ENCODE peak calls at places on chromosomes 6 and 20, in nine cellular contexts. One of them, this sample, is unnamed.

GRCh38 chr6:157401734-157402338 is 20.8 kb downstream of the ZDHHC14 start:
- DNase-seq in suprapubic skin: no peak
- DNase-seq in GM23338: no peak
- DNase-seq in SK-N-SH: no peak
- DNase-seq in stomach: no peak
- DNase-seq in breast epithelium: no peak
- DNase-seq in transverse colon: no peak
- DNase-seq in HepG2: no peak
- DNase-seq in H1: no peak
- DNase-seq in this sample: no peak

GRCh38 chr20:49575551-49576060 is 7.7 kb upstream of the PTGIS start:
- DNase-seq in suprapubic skin: peak
- DNase-seq in GM23338: no peak
- DNase-seq in SK-N-SH: no peak
- DNase-seq in stomach: peak
- DNase-seq in breast epithelium: no peak
- DNase-seq in transverse colon: no peak
- DNase-seq in HepG2: no peak
- DNase-seq in H1: no peak
- DNase-seq in this sample: no peak

GRCh38 chr20:14992961-14993360 is 655.5 kb upstream of the FLRT3 start:
- DNase-seq in suprapubic skin: no peak
- DNase-seq in GM23338: no peak
- DNase-seq in SK-N-SH: peak
- DNase-seq in stomach: no peak
- DNase-seq in breast epithelium: no peak
- DNase-seq in transverse colon: no peak
- DNase-seq in HepG2: peak
- DNase-seq in H1: no peak
- DNase-seq in this sample: no peak

GRCh38 chr6:107576852-107577251 is 86.9 kb downstream of the SOBP start:
- DNase-seq in suprapubic skin: no peak
- DNase-seq in GM23338: no peak
- DNase-seq in SK-N-SH: no peak
- DNase-seq in stomach: no peak
- DNase-seq in breast epithelium: no peak
- DNase-seq in transverse colon: no peak
- DNase-seq in HepG2: no peak
- DNase-seq in H1: no peak
- DNase-seq in this sample: no peak

GRCh38 chr20:32797160-32797468 is 22.6 kb upstream of the MAPRE1 start:
- DNase-seq in suprapubic skin: no peak
- DNase-seq in GM23338: no peak
- DNase-seq in SK-N-SH: no peak
- DNase-seq in stomach: no peak
- DNase-seq in breast epithelium: no peak
- DNase-seq in transverse colon: no peak
- DNase-seq in HepG2: no peak
- DNase-seq in H1: no peak
- DNase-seq in this sample: no peak

GRCh38 chr20:45867811-45868176 is 10.4 kb downstream of the ZSWIM3 start:
- DNase-seq in suprapubic skin: no peak
- DNase-seq in GM23338: no peak
- DNase-seq in SK-N-SH: no peak
- DNase-seq in stomach: no peak
- DNase-seq in breast epithelium: no peak
- DNase-seq in transverse colon: no peak
- DNase-seq in HepG2: no peak
- DNase-seq in H1: no peak
- DNase-seq in this sample: no peak

GRCh38 chr6:47292944-47293343 is 16.8 kb downstream of the TNFRSF21 start:
- DNase-seq in suprapubic skin: no peak
- DNase-seq in GM23338: no peak
- DNase-seq in SK-N-SH: no peak
- DNase-seq in stomach: no peak
- DNase-seq in breast epithelium: no peak
- DNase-seq in transverse colon: no peak
- DNase-seq in HepG2: peak
- DNase-seq in H1: no peak
- DNase-seq in this sample: no peak

GRCh38 chr6:111951439-111952140 is 78.3 kb upstream of the FYN start:
- DNase-seq in suprapubic skin: peak
- DNase-seq in GM23338: no peak
- DNase-seq in SK-N-SH: no peak
- DNase-seq in stomach: no peak
- DNase-seq in breast epithelium: no peak
- DNase-seq in transverse colon: no peak
- DNase-seq in HepG2: no peak
- DNase-seq in H1: no peak
- DNase-seq in this sample: no peak

GRCh38 chr20:11204926-11205768 is 531.3 kb upstream of the JAG1 start:
- DNase-seq in suprapubic skin: no peak
- DNase-seq in GM23338: peak
- DNase-seq in SK-N-SH: peak
- DNase-seq in stomach: peak
- DNase-seq in breast epithelium: peak
- DNase-seq in transverse colon: peak
- DNase-seq in HepG2: peak
- DNase-seq in H1: peak
- DNase-seq in this sample: no peak

GRCh38 chr6:129494099-129494498 is 215.9 kb downstream of the ARHGAP18 start:
- DNase-seq in suprapubic skin: no peak
- DNase-seq in GM23338: no peak
- DNase-seq in SK-N-SH: no peak
- DNase-seq in stomach: no peak
- DNase-seq in breast epithelium: no peak
- DNase-seq in transverse colon: no peak
- DNase-seq in HepG2: no peak
- DNase-seq in H1: no peak
- DNase-seq in this sample: no peak

GRCh38 chr6:129493396-129493902 is 216.5 kb downstream of the ARHGAP18 start:
- DNase-seq in suprapubic skin: no peak
- DNase-seq in GM23338: no peak
- DNase-seq in SK-N-SH: no peak
- DNase-seq in stomach: no peak
- DNase-seq in breast epithelium: no peak
- DNase-seq in transverse colon: no peak
- DNase-seq in HepG2: peak
- DNase-seq in H1: no peak
- DNase-seq in this sample: no peak

GRCh38 chr6:129491436-129491835 is 218.5 kb downstream of the ARHGAP18 start:
- DNase-seq in suprapubic skin: no peak
- DNase-seq in GM23338: no peak
- DNase-seq in SK-N-SH: no peak
- DNase-seq in stomach: no peak
- DNase-seq in breast epithelium: no peak
- DNase-seq in transverse colon: no peak
- DNase-seq in HepG2: no peak
- DNase-seq in H1: no peak
- DNase-seq in this sample: no peak

GRCh38 chr6:129492260-129492659 is 217.7 kb downstream of the ARHGAP18 start:
- DNase-seq in suprapubic skin: no peak
- DNase-seq in GM23338: no peak
- DNase-seq in SK-N-SH: no peak
- DNase-seq in stomach: no peak
- DNase-seq in breast epithelium: no peak
- DNase-seq in transverse colon: no peak
- DNase-seq in HepG2: no peak
- DNase-seq in H1: no peak
- DNase-seq in this sample: no peak

DNA sequence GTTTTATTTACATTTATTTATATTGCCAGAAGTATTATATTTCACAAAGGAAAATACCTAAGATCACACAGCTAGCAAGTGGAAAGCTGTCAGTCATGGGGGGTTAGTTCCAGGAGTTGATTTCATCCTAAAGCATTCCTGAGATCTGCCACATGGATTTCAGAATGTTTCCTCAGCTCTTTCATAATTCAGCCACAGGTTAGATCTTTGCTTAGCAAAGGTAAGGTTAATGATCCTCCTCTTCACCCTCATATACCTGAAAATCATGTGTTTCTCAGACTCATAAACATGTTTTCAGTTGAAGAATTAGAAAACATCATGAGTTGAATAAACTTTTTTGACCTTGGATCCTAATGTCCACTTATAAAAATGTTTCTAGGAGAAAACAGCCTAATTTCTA is 215.4 kb downstream of the ARHGAP18 start:
- DNase-seq in suprapubic skin: no peak
- DNase-seq in GM23338: no peak
- DNase-seq in SK-N-SH: no peak
- DNase-seq in stomach: no peak
- DNase-seq in breast epithelium: no peak
- DNase-seq in transverse colon: no peak
- DNase-seq in HepG2: no peak
- DNase-seq in H1: no peak
- DNase-seq in this sample: no peak
- H3K27ac ChIP-seq in suprapubic skin: no peak
- H3K27ac ChIP-seq in GM23338: no peak
- H3K27ac ChIP-seq in SK-N-SH: peak
- H3K27ac ChIP-seq in stomach: no peak
- H3K27ac ChIP-seq in breast epithelium: no peak
- H3K27ac ChIP-seq in transverse colon: no peak
- H3K27ac ChIP-seq in HepG2: no peak
- H3K27ac ChIP-seq in H1: no peak
- H3K27ac ChIP-seq in this sample: no peak

DNA sequence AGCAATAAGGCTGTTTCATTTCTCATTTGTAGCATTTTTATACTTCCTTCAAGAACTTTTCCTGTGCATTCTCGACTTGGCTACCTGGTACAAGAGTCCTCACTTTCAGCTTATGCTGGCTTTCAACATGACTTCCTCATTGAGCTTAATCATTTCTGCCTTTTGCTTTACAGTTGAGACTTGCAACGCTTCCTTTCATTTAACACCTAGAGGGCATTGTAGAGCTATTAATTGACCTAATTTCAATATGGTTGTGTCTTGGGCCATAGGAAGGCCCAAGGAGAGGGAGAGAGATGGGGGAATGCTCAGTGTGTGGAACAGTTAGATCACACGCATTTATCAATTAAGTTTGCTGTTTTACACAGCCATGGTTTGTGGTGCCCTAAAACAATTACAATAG is 37.2 kb downstream of the SLC22A2 start:
- DNase-seq in suprapubic skin: no peak
- DNase-seq in GM23338: peak
- DNase-seq in SK-N-SH: no peak
- DNase-seq in stomach: no peak
- DNase-seq in breast epithelium: no peak
- DNase-seq in transverse colon: no peak
- DNase-seq in HepG2: peak
- DNase-seq in H1: no peak
- DNase-seq in this sample: no peak
- TF ChIP-seq CTCF in suprapubic skin: no peak
- TF ChIP-seq CTCF in GM23338: peak
- TF ChIP-seq CTCF in SK-N-SH: no peak
- TF ChIP-seq CTCF in stomach: no peak
- TF ChIP-seq CTCF in breast epithelium: no peak
- TF ChIP-seq CTCF in transverse colon: no peak
- TF ChIP-seq CTCF in HepG2: peak
- TF ChIP-seq CTCF in H1: peak
- TF ChIP-seq CTCF in this sample: no peak

GRCh38 chr20:4554346-4554745 is 167.4 kb upstream of the PRND start:
- DNase-seq in suprapubic skin: no peak
- DNase-seq in GM23338: no peak
- DNase-seq in SK-N-SH: no peak
- DNase-seq in stomach: no peak
- DNase-seq in breast epithelium: no peak
- DNase-seq in transverse colon: no peak
- DNase-seq in HepG2: no peak
- DNase-seq in H1: no peak
- DNase-seq in this sample: no peak

GRCh38 chr20:4556781-4557180 is 164.9 kb upstream of the PRND start:
- DNase-seq in suprapubic skin: no peak
- DNase-seq in GM23338: no peak
- DNase-seq in SK-N-SH: no peak
- DNase-seq in stomach: no peak
- DNase-seq in breast epithelium: no peak
- DNase-seq in transverse colon: no peak
- DNase-seq in HepG2: no peak
- DNase-seq in H1: no peak
- DNase-seq in this sample: no peak

GRCh38 chr20:4552075-4552474 is 169.6 kb upstream of the PRND start:
- DNase-seq in suprapubic skin: no peak
- DNase-seq in GM23338: no peak
- DNase-seq in SK-N-SH: no peak
- DNase-seq in stomach: no peak
- DNase-seq in breast epithelium: no peak
- DNase-seq in transverse colon: no peak
- DNase-seq in HepG2: no peak
- DNase-seq in H1: no peak
- DNase-seq in this sample: no peak

GRCh38 chr20:4559106-4559505 is 162.6 kb upstream of the PRND start:
- DNase-seq in suprapubic skin: no peak
- DNase-seq in GM23338: no peak
- DNase-seq in SK-N-SH: no peak
- DNase-seq in stomach: no peak
- DNase-seq in breast epithelium: no peak
- DNase-seq in transverse colon: no peak
- DNase-seq in HepG2: no peak
- DNase-seq in H1: no peak
- DNase-seq in this sample: no peak

GRCh38 chr20:4555188-4555893 is 166.4 kb upstream of the PRND start:
- DNase-seq in suprapubic skin: no peak
- DNase-seq in GM23338: no peak
- DNase-seq in SK-N-SH: no peak
- DNase-seq in stomach: no peak
- DNase-seq in breast epithelium: no peak
- DNase-seq in transverse colon: no peak
- DNase-seq in HepG2: no peak
- DNase-seq in H1: no peak
- DNase-seq in this sample: no peak
- TF ChIP-seq POLR2AphosphoS5 in suprapubic skin: no peak
- TF ChIP-seq POLR2AphosphoS5 in GM23338: no peak
- TF ChIP-seq POLR2AphosphoS5 in SK-N-SH: peak
- TF ChIP-seq POLR2AphosphoS5 in stomach: no peak
- TF ChIP-seq POLR2AphosphoS5 in breast epithelium: no peak
- TF ChIP-seq POLR2AphosphoS5 in transverse colon: no peak
- TF ChIP-seq POLR2AphosphoS5 in HepG2: no peak
- TF ChIP-seq POLR2AphosphoS5 in H1: no peak
- TF ChIP-seq POLR2AphosphoS5 in this sample: no peak

DNA sequence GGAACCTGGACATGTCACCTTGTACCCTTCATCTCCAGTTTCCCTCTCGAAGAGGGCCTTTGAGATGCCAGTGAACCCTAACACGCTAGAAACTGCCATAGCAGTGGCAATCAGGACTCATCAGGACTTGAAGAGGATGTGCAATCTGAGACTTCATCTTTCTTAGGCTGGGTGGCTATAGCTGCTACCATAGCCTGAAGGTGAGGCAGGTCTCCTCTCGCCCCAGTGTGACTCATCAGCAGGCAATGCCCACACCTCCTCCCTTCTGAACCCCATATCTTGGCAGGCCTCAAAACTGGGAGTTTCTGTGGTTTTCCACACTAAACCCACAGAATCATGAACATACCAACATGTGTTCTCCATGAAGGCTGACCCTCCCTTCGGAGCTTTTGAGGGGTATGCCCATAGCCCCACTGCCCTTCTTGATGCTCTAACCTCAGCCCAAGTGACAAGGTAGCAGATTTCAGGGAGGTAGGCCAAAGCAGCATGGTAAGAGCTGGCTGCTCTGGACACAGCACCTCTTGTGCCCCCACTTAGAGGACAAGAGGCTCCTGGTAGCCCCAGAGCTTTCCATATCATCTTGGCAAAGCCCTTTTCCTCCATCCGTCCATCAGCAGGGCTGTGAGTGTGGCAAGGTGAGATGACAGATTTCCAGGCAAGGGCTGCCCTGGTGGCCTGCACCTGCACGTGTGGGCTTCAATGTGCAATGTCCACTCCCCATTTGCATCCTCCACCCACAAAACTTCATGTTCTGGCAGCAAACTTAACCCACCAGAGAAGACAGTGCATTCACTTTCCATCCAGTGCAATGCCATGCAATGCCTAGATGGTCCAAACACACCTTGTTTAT is 2.6 kb downstream of the BLCAP start:
- DNase-seq in suprapubic skin: no peak
- DNase-seq in GM23338: no peak
- DNase-seq in SK-N-SH: no peak
- DNase-seq in stomach: peak
- DNase-seq in breast epithelium: peak
- DNase-seq in transverse colon: peak
- DNase-seq in HepG2: no peak
- DNase-seq in H1: no peak
- DNase-seq in this sample: no peak
- H3K27ac ChIP-seq in suprapubic skin: peak
- H3K27ac ChIP-seq in GM23338: no peak
- H3K27ac ChIP-seq in SK-N-SH: no peak
- H3K27ac ChIP-seq in stomach: peak
- H3K27ac ChIP-seq in breast epithelium: peak
- H3K27ac ChIP-seq in transverse colon: peak
- H3K27ac ChIP-seq in HepG2: no peak
- H3K27ac ChIP-seq in H1: no peak
- H3K27ac ChIP-seq in this sample: peak